ENCODE peak calls at places on chromosomes 5 and 9, in four cellular contexts. Y is kidney glomerular epithelial cell, R is pulmonary artery endothelial cell, F is astrocyte of the spinal cord. K is an unnamed sample.

GRCh38 chr9:20032413-20033006 is 243.7 kb upstream of the SLC24A2 start:
- DNase-seq in Y (no peak), R (no peak), F (no peak), K (no peak)

GRCh38 chr5:159655757-159656409 is 260.4 kb upstream of the ADRA1B start:
- DNase-seq in F (no peak), R (no peak), Y (no peak), K (no peak)

GRCh38 chr5:174493536-174493935 is 230.8 kb upstream of the MSX2 start:
- DNase-seq in Y (no peak), F (no peak), R (no peak), K (no peak)

GRCh38 chr9:113238202-113238858 is 17.0 kb downstream of the SLC31A1 start:
- DNase-seq in F (no peak), R (no peak), Y (no peak), K (no peak)

GRCh38 chr5:127076730-127077129 is 3.4 kb upstream of the C5orf63 start:
- DNase-seq in Y (peak), F (peak), R (peak), K (peak)

GRCh38 chr5:72510610-72511121 is 3.5 kb upstream of the ZNF366 start:
- DNase-seq in Y (no peak), F (peak), R (no peak), K (peak)

GRCh38 chr5:126852104-126852531 is 75.2 kb downstream of the LMNB1 start:
- DNase-seq in R (no peak), Y (no peak), F (no peak), K (no peak)

GRCh38 chr9:133506653-133507038 is 18.1 kb downstream of the MYMK start:
- DNase-seq in Y (peak), F (peak), R (no peak), K (peak)

GRCh38 chr5:74205745-74206570 is 434.6 kb downstream of the ENC1 start:
- DNase-seq in Y (peak), F (no peak), R (no peak), K (peak)

GRCh38 chr9:91664669-91665068 is 241.0 kb upstream of the NFIL3 start:
- DNase-seq in Y (no peak), F (no peak), R (no peak), K (no peak)

GRCh38 chr5:61311056-61311455 is 21.0 kb upstream of the ZSWIM6 start:
- DNase-seq in R (no peak), F (no peak), Y (no peak), K (no peak)

GRCh38 chr9:121924700-121925099 is 168.4 kb downstream of the TTLL11 start:
- DNase-seq in Y (no peak), R (no peak), F (no peak), K (no peak)

GRCh38 chr9:27124151-27124550 is 15.1 kb downstream of the TEK start:
- DNase-seq in F (no peak), R (no peak), Y (no peak), K (peak)

GRCh38 chr5:171226096-171226495 is 83.0 kb upstream of the TLX3 start:
- DNase-seq in R (no peak), Y (no peak), F (peak), K (no peak)

GRCh38 chr5:176446884-176447537 is 1.2 kb upstream of the FAF2 start:
- DNase-seq in F (peak), R (no peak), Y (no peak), K (no peak)

GRCh38 chr5:148828461-148829247 is 2.2 kb downstream of the ADRB2 start:
- DNase-seq in F (peak), Y (peak), R (no peak), K (peak)

GRCh38 chr5:17089690-17090089 is 127.7 kb upstream of the BASP1 start:
- DNase-seq in Y (no peak), R (no peak), F (no peak), K (no peak)

GRCh38 chr5:81393783-81394718 is at the start of gene ACOT12:
- DNase-seq in R (no peak), Y (no peak), F (peak), K (no peak)

GRCh38 chr9:135810806-135811575 is 96.4 kb downstream of the CAMSAP1 start:
- DNase-seq in F (no peak), R (no peak), Y (no peak), K (no peak)

GRCh38 chr5:179700401-179700918 is 1.7 kb downstream of the CANX start:
- DNase-seq in R (no peak), F (no peak), Y (peak), K (peak)

GRCh38 chr5:128172102-128172501 is 88.5 kb downstream of the SLC12A2 start:
- DNase-seq in R (no peak), Y (no peak), F (no peak), K (no peak)

GRCh38 chr5:37840036-37840909 is at the start of gene GDNF:
- DNase-seq in R (no peak), F (peak), Y (no peak), K (peak)

GRCh38 chr5:173396311-173396993 is 68.2 kb upstream of the STC2 start:
- DNase-seq in R (no peak), Y (no peak), F (no peak), K (no peak)

GRCh38 chr5:98927988-98928801 is 612 bp downstream of the CHD1 start:
- DNase-seq in R (peak), F (peak), Y (peak), K (peak)

K was measured in kidney tubule cell.